ENCODE peak calls at places on chromosomes 16 and 17, in eight cellular contexts. One of them, this sample, is unnamed.

GRCh38 chr17:76709077-76709950 is 1.5 kb downstream of the MXRA7 start:
- DNase-seq in RWPE1: no peak
- DNase-seq in mammary epithelial cell: peak
- DNase-seq in GM23248: peak
- DNase-seq in mesendoderm: peak
- DNase-seq in ovary: peak
- DNase-seq in Karpas-422: no peak
- DNase-seq in WERI-Rb-1: peak
- DNase-seq in this sample: no peak

GRCh38 chr17:8965394-8966168 is at the start of gene PIK3R5:
- DNase-seq in RWPE1: peak
- DNase-seq in mammary epithelial cell: peak
- DNase-seq in GM23248: no peak
- DNase-seq in mesendoderm: peak
- DNase-seq in ovary: no peak
- DNase-seq in Karpas-422: peak
- DNase-seq in WERI-Rb-1: no peak
- DNase-seq in this sample: peak

GRCh38 chr17:35788504-35788998 is 6.9 kb downstream of the MMP28 start:
- DNase-seq in RWPE1: peak
- DNase-seq in mammary epithelial cell: peak
- DNase-seq in GM23248: peak
- DNase-seq in mesendoderm: no peak
- DNase-seq in ovary: no peak
- DNase-seq in Karpas-422: no peak
- DNase-seq in WERI-Rb-1: no peak
- DNase-seq in this sample: no peak

GRCh38 chr17:49616546-49617205 is 41.0 kb downstream of the NXPH3 start:
- DNase-seq in RWPE1: no peak
- DNase-seq in mammary epithelial cell: peak
- DNase-seq in GM23248: peak
- DNase-seq in mesendoderm: no peak
- DNase-seq in ovary: peak
- DNase-seq in Karpas-422: no peak
- DNase-seq in WERI-Rb-1: no peak
- DNase-seq in this sample: no peak

GRCh38 chr16:88618182-88618955 is 20.0 kb upstream of the IL17C start:
- DNase-seq in RWPE1: no peak
- DNase-seq in mammary epithelial cell: no peak
- DNase-seq in GM23248: no peak
- DNase-seq in mesendoderm: no peak
- DNase-seq in ovary: no peak
- DNase-seq in Karpas-422: no peak
- DNase-seq in WERI-Rb-1: no peak
- DNase-seq in this sample: no peak

GRCh38 chr17:13786000-13786598 is 184.4 kb upstream of the HS3ST3A1 start:
- DNase-seq in RWPE1: no peak
- DNase-seq in mammary epithelial cell: no peak
- DNase-seq in GM23248: peak
- DNase-seq in mesendoderm: no peak
- DNase-seq in ovary: peak
- DNase-seq in Karpas-422: no peak
- DNase-seq in WERI-Rb-1: no peak
- DNase-seq in this sample: no peak

GRCh38 chr16:22207715-22208360 is 1.8 kb downstream of the EEF2K start:
- DNase-seq in RWPE1: no peak
- DNase-seq in mammary epithelial cell: no peak
- DNase-seq in GM23248: no peak
- DNase-seq in mesendoderm: no peak
- DNase-seq in ovary: no peak
- DNase-seq in Karpas-422: no peak
- DNase-seq in WERI-Rb-1: no peak
- DNase-seq in this sample: no peak

GRCh38 chr17:45828171-45829133 is 16.2 kb upstream of the SPPL2C start:
- DNase-seq in RWPE1: peak
- DNase-seq in mammary epithelial cell: no peak
- DNase-seq in GM23248: peak
- DNase-seq in mesendoderm: no peak
- DNase-seq in ovary: no peak
- DNase-seq in Karpas-422: no peak
- DNase-seq in WERI-Rb-1: peak
- DNase-seq in this sample: no peak

GRCh38 chr16:3766177-3766576 is 48.9 kb upstream of the TRAP1 start:
- DNase-seq in RWPE1: no peak
- DNase-seq in mammary epithelial cell: no peak
- DNase-seq in GM23248: no peak
- DNase-seq in mesendoderm: no peak
- DNase-seq in ovary: no peak
- DNase-seq in Karpas-422: no peak
- DNase-seq in WERI-Rb-1: no peak
- DNase-seq in this sample: no peak

GRCh38 chr17:58991718-58992331 is 114.9 kb downstream of the TRIM37 start:
- DNase-seq in RWPE1: no peak
- DNase-seq in mammary epithelial cell: no peak
- DNase-seq in GM23248: peak
- DNase-seq in mesendoderm: peak
- DNase-seq in ovary: no peak
- DNase-seq in Karpas-422: no peak
- DNase-seq in WERI-Rb-1: no peak
- DNase-seq in this sample: no peak

GRCh38 chr16:63302841-63303240 is 1266.6 kb upstream of the CDH8 start:
- DNase-seq in RWPE1: no peak
- DNase-seq in mammary epithelial cell: no peak
- DNase-seq in GM23248: no peak
- DNase-seq in mesendoderm: peak
- DNase-seq in ovary: no peak
- DNase-seq in Karpas-422: no peak
- DNase-seq in WERI-Rb-1: no peak
- DNase-seq in this sample: no peak

GRCh38 chr17:28916302-28916934 is 13.5 kb upstream of the DHRS13 start:
- DNase-seq in RWPE1: no peak
- DNase-seq in mammary epithelial cell: no peak
- DNase-seq in GM23248: peak
- DNase-seq in mesendoderm: peak
- DNase-seq in ovary: no peak
- DNase-seq in Karpas-422: peak
- DNase-seq in WERI-Rb-1: peak
- DNase-seq in this sample: peak

GRCh38 chr17:53466733-53467132 is 356.0 kb upstream of the KIF2B start:
- DNase-seq in RWPE1: no peak
- DNase-seq in mammary epithelial cell: no peak
- DNase-seq in GM23248: no peak
- DNase-seq in mesendoderm: no peak
- DNase-seq in ovary: no peak
- DNase-seq in Karpas-422: no peak
- DNase-seq in WERI-Rb-1: no peak
- DNase-seq in this sample: no peak

GRCh38 chr17:61583242-61583641 is 7.8 kb downstream of the NACA2 start:
- DNase-seq in RWPE1: peak
- DNase-seq in mammary epithelial cell: peak
- DNase-seq in GM23248: peak
- DNase-seq in mesendoderm: peak
- DNase-seq in ovary: no peak
- DNase-seq in Karpas-422: peak
- DNase-seq in WERI-Rb-1: no peak
- DNase-seq in this sample: no peak

GRCh38 chr17:14864127-14864526 is 401.0 kb downstream of the PMP22 start:
- DNase-seq in RWPE1: no peak
- DNase-seq in mammary epithelial cell: no peak
- DNase-seq in GM23248: no peak
- DNase-seq in mesendoderm: no peak
- DNase-seq in ovary: no peak
- DNase-seq in Karpas-422: no peak
- DNase-seq in WERI-Rb-1: no peak
- DNase-seq in this sample: no peak

GRCh38 chr16:81558444-81559175 is 114.0 kb downstream of the CMIP start:
- DNase-seq in RWPE1: no peak
- DNase-seq in mammary epithelial cell: no peak
- DNase-seq in GM23248: no peak
- DNase-seq in mesendoderm: peak
- DNase-seq in ovary: no peak
- DNase-seq in Karpas-422: no peak
- DNase-seq in WERI-Rb-1: no peak
- DNase-seq in this sample: no peak

GRCh38 chr17:57662644-57663308 is 82.3 kb downstream of the CCDC182 start:
- DNase-seq in RWPE1: peak
- DNase-seq in mammary epithelial cell: peak
- DNase-seq in GM23248: peak
- DNase-seq in mesendoderm: peak
- DNase-seq in ovary: peak
- DNase-seq in Karpas-422: peak
- DNase-seq in WERI-Rb-1: peak
- DNase-seq in this sample: no peak

GRCh38 chr17:37239690-37240344 is 136.0 kb upstream of the C17orf78 start:
- DNase-seq in RWPE1: peak
- DNase-seq in mammary epithelial cell: no peak
- DNase-seq in GM23248: peak
- DNase-seq in mesendoderm: peak
- DNase-seq in ovary: no peak
- DNase-seq in Karpas-422: peak
- DNase-seq in WERI-Rb-1: no peak
- DNase-seq in this sample: no peak

GRCh38 chr17:34579017-34579946 is at the start of gene TMEM132E:
- DNase-seq in RWPE1: no peak
- DNase-seq in mammary epithelial cell: peak
- DNase-seq in GM23248: peak
- DNase-seq in mesendoderm: peak
- DNase-seq in ovary: peak
- DNase-seq in Karpas-422: no peak
- DNase-seq in WERI-Rb-1: peak
- DNase-seq in this sample: no peak

GRCh38 chr17:34578656-34579016 is 746 bp upstream of the TMEM132E start:
- DNase-seq in RWPE1: no peak
- DNase-seq in mammary epithelial cell: no peak
- DNase-seq in GM23248: no peak
- DNase-seq in mesendoderm: no peak
- DNase-seq in ovary: no peak
- DNase-seq in Karpas-422: no peak
- DNase-seq in WERI-Rb-1: no peak
- DNase-seq in this sample: no peak

GRCh38 chr17:34580685-34581445 is 1.5 kb downstream of the TMEM132E start:
- DNase-seq in RWPE1: no peak
- DNase-seq in mammary epithelial cell: no peak
- DNase-seq in GM23248: peak
- DNase-seq in mesendoderm: peak
- DNase-seq in ovary: peak
- DNase-seq in Karpas-422: no peak
- DNase-seq in WERI-Rb-1: peak
- DNase-seq in this sample: no peak

GRCh38 chr17:34581446-34582184 is 2.2 kb downstream of the TMEM132E start:
- DNase-seq in RWPE1: no peak
- DNase-seq in mammary epithelial cell: no peak
- DNase-seq in GM23248: peak
- DNase-seq in mesendoderm: peak
- DNase-seq in ovary: peak
- DNase-seq in Karpas-422: no peak
- DNase-seq in WERI-Rb-1: no peak
- DNase-seq in this sample: no peak

DNA sequence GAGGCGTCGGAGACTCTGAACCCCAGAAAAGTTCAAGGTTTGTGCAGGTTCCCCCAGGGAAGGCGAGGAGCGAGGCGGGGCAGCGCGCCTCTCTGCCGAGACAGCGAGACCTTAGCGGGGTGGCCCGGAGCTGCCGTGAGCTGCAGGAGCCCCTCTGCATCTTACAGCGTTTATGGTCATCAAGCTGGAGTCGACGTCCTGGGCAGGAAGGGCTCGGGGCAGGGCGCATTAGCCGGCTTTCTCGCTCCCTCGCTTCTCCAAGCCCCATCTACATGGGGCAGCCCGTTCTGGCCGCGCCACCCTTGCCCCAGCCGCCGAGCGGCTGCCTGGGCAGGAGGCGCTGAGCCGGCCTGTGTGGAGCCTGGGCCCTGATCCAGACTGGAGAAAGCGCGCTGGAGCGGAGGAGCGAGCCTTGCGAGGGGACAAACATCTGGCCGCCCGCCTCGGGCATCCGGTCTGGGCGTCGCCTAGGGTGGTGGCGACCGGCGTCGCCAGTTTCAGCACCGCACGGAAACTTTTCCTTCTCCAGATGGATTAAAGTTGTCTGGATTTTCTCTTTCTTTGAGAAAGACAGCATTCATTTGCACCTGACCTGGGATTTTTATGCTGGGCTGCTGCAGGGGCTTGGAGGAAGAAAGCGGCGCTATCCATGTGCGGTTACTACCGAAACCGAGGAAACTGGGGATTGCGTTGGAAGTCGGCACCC is 750 bp downstream of the TMEM132E start:
- DNase-seq in RWPE1: no peak
- DNase-seq in mammary epithelial cell: peak
- DNase-seq in GM23248: peak
- DNase-seq in mesendoderm: peak
- DNase-seq in ovary: peak
- DNase-seq in Karpas-422: no peak
- DNase-seq in WERI-Rb-1: no peak
- DNase-seq in this sample: no peak
- H3K27ac ChIP-seq in RWPE1: no peak
- H3K27ac ChIP-seq in mammary epithelial cell: no peak
- H3K27ac ChIP-seq in GM23248: no peak
- H3K27ac ChIP-seq in mesendoderm: no peak
- H3K27ac ChIP-seq in ovary: no peak
- H3K27ac ChIP-seq in Karpas-422: no peak
- H3K27ac ChIP-seq in WERI-Rb-1: no peak
- H3K27ac ChIP-seq in this sample: no peak

GRCh38 chr17:22470411-22471175 is 778.3 kb downstream of the KCNJ18 start:
- DNase-seq in RWPE1: no peak
- DNase-seq in mammary epithelial cell: no peak
- DNase-seq in GM23248: no peak
- DNase-seq in mesendoderm: no peak
- DNase-seq in ovary: no peak
- DNase-seq in Karpas-422: no peak
- DNase-seq in WERI-Rb-1: no peak
- DNase-seq in this sample: no peak
- H3K27ac ChIP-seq in RWPE1: no peak
- H3K27ac ChIP-seq in mammary epithelial cell: no peak
- H3K27ac ChIP-seq in GM23248: no peak
- H3K27ac ChIP-seq in mesendoderm: no peak
- H3K27ac ChIP-seq in ovary: no peak
- H3K27ac ChIP-seq in Karpas-422: no peak
- H3K27ac ChIP-seq in WERI-Rb-1: no peak
- H3K27ac ChIP-seq in this sample: no peak

DNA sequence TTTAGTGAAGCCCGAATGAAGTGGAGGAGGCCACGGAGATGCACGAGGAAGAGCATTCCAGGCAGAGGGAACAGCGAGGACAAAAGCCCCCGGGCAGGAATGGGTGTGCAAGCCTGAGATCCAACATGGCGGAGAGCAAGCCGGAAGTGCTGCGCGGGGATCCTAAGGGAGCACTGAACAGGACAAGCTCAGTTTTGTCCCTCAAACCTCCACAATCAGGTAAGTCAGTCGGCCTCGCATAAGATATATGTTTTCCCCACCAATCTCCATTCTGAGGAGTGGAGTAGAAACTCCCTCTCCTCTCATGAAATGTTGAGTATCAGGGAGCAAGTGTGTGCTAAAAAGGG is 32.9 kb upstream of the USP22 start:
- DNase-seq in RWPE1: no peak
- DNase-seq in mammary epithelial cell: no peak
- DNase-seq in GM23248: no peak
- DNase-seq in mesendoderm: no peak
- DNase-seq in ovary: no peak
- DNase-seq in Karpas-422: no peak
- DNase-seq in WERI-Rb-1: no peak
- DNase-seq in this sample: no peak
- H3K27ac ChIP-seq in RWPE1: no peak
- H3K27ac ChIP-seq in mammary epithelial cell: no peak
- H3K27ac ChIP-seq in GM23248: peak
- H3K27ac ChIP-seq in mesendoderm: no peak
- H3K27ac ChIP-seq in ovary: no peak
- H3K27ac ChIP-seq in Karpas-422: no peak
- H3K27ac ChIP-seq in WERI-Rb-1: peak
- H3K27ac ChIP-seq in this sample: no peak

GRCh38 chr16:48603647-48604376 is 6.2 kb downstream of the N4BP1 start:
- DNase-seq in RWPE1: no peak
- DNase-seq in mammary epithelial cell: no peak
- DNase-seq in GM23248: no peak
- DNase-seq in mesendoderm: no peak
- DNase-seq in ovary: no peak
- DNase-seq in Karpas-422: no peak
- DNase-seq in WERI-Rb-1: no peak
- DNase-seq in this sample: no peak
- H3K27ac ChIP-seq in RWPE1: no peak
- H3K27ac ChIP-seq in mammary epithelial cell: no peak
- H3K27ac ChIP-seq in GM23248: no peak
- H3K27ac ChIP-seq in mesendoderm: no peak
- H3K27ac ChIP-seq in ovary: no peak
- H3K27ac ChIP-seq in Karpas-422: no peak
- H3K27ac ChIP-seq in WERI-Rb-1: no peak
- H3K27ac ChIP-seq in this sample: no peak

This sample was measured in naive thymus-derived CD4-positive, alpha-beta T cell.